ENCODE peak calls at places on chromosome 20, in six cellular contexts. Y is HepG2, X is tibial artery, N is Caco-2, K is AG04449, V is neural progenitor cell. O is an unnamed sample.

GRCh38 chr20:59818911-59819310 is 114.5 kb downstream of the SYCP2 start:
- DNase-seq in K (no peak), N (peak; percentile 37), Y (no peak), X (no peak), V (no peak), O (no peak)

GRCh38 chr20:30612344-30612743 is 645.1 kb upstream of the DEFB115 start:
- DNase-seq in Y (no peak), N (no peak), K (no peak), X (no peak), V (no peak), O (no peak)

GRCh38 chr20:24640686-24641085 is 171.3 kb downstream of the SYNDIG1 start:
- DNase-seq in V (no peak), K (no peak), X (no peak), N (no peak), Y (no peak), O (no peak)

GRCh38 chr20:9454781-9455180 is 59.6 kb upstream of the LAMP5 start:
- DNase-seq in X (no peak), Y (no peak), N (no peak), K (no peak), V (no peak), O (no peak)

GRCh38 chr20:25508083-25508770 is 77.1 kb downstream of the NINL start:
- DNase-seq in X (no peak), N (no peak), K (peak; percentile 23), V (no peak), Y (peak; percentile 100), O (no peak)

GRCh38 chr20:61057313-61058171 is 194.5 kb upstream of the CDH4 start:
- DNase-seq in K (no peak), Y (no peak), X (no peak), V (no peak), N (peak; percentile 41), O (no peak)

GRCh38 chr20:44720617-44720993 is 5.4 kb downstream of the CCN5 start:
- DNase-seq in K (no peak), V (no peak), X (peak; percentile 77), N (no peak), Y (no peak), O (no peak)

GRCh38 chr20:38790210-38791053 is 15.1 kb upstream of the PPP1R16B start:
- DNase-seq in Y (peak; percentile 47), N (peak; percentile 71), K (no peak), V (peak; percentile 79), X (no peak), O (peak; percentile 31)

GRCh38 chr20:57070296-57070695 is 196.1 kb downstream of the BMP7 start:
- DNase-seq in Y (no peak), X (no peak), N (no peak), K (no peak), V (no peak), O (no peak)

GRCh38 chr20:21191839-21192238 is 66.0 kb downstream of the KIZ start:
- DNase-seq in N (no peak), Y (no peak), V (peak; percentile 88), K (no peak), X (no peak), O (no peak)

GRCh38 chr20:57866250-57867106 is 156.7 kb upstream of the PMEPA1 start:
- DNase-seq in V (no peak), Y (no peak), N (no peak), K (no peak), X (no peak), O (no peak)

GRCh38 chr20:14672066-14672465 is 334.7 kb upstream of the FLRT3 start:
- DNase-seq in X (no peak), V (no peak), Y (no peak), N (no peak), K (no peak), O (no peak)

GRCh38 chr20:40008177-40008576 is 680.9 kb downstream of the MAFB start:
- DNase-seq in K (no peak), V (no peak), N (no peak), Y (no peak), X (no peak), O (no peak)

GRCh38 chr20:56380375-56380774 is 11.6 kb downstream of the AURKA start:
- DNase-seq in N (no peak), K (no peak), Y (no peak), V (no peak), X (no peak), O (no peak)

GRCh38 chr20:34643919-34644318 is 33.0 kb downstream of the PIGU start:
- DNase-seq in Y (no peak), N (no peak), X (peak; percentile 38), V (no peak), K (peak; percentile 77), O (no peak)

GRCh38 chr20:1894951-1895673 is at the start of gene SIRPA:
- DNase-seq in N (peak; percentile 63), X (peak; percentile 64), V (peak; percentile 66), K (no peak), Y (no peak), O (no peak)

GRCh38 chr20:43895235-43895634 is 19.4 kb upstream of the TOX2 start:
- DNase-seq in N (no peak), X (no peak), Y (no peak), K (peak; percentile 50), V (no peak), O (no peak)

GRCh38 chr20:10622657-10623418 is 51.0 kb downstream of the JAG1 start:
- DNase-seq in K (no peak), V (no peak), Y (no peak), N (no peak), X (peak; percentile 73), O (no peak)

GRCh38 chr20:45987108-45987780 is 15.2 kb upstream of the ZNF335 start:
- DNase-seq in N (peak; percentile 87), Y (peak; percentile 73), V (peak; percentile 88), K (no peak), X (peak; percentile 55), O (no peak)

GRCh38 chr20:37921341-37921929 is 18.5 kb downstream of the VSTM2L start:
- DNase-seq in V (no peak), K (no peak), X (no peak), N (no peak), Y (no peak), O (peak; percentile 36)

GRCh38 chr20:44966030-44966961 is at the start of gene STK4:
- DNase-seq in X (peak; percentile 91), N (peak; percentile 99), Y (peak; percentile 96), V (peak; percentile 98), K (no peak), O (peak; percentile 83)

GRCh38 chr20:36614781-36615557 is 9.4 kb downstream of the RAB5IF start:
- DNase-seq in Y (no peak), K (no peak), X (no peak), N (no peak), V (no peak), O (no peak)

GRCh38 chr20:25280574-25281535 is 33.0 kb downstream of the PYGB start:
- DNase-seq in N (peak; percentile 31), X (peak; percentile 19), K (no peak), V (no peak), Y (no peak), O (no peak)

GRCh38 chr20:37270586-37271420 is 9.2 kb upstream of the GHRH start:
- DNase-seq in V (no peak), Y (peak; percentile 75), K (no peak), X (no peak), N (no peak), O (no peak)

GRCh38 chr20:7924692-7925091 is 15.6 kb downstream of the HAO1 start:
- DNase-seq in Y (peak; percentile 33), X (no peak), V (no peak), K (peak; percentile 73), N (no peak), O (no peak)

GRCh38 chr20:42125426-42125825 is 507.2 kb upstream of the CHD6 start:
- DNase-seq in K (no peak), X (no peak), V (no peak), Y (no peak), N (no peak), O (no peak)

GRCh38 chr20:37773260-37773825 is 79.5 kb downstream of the CTNNBL1 start:
- DNase-seq in N (no peak), Y (no peak), X (no peak), K (no peak), V (no peak), O (no peak)

DNA sequence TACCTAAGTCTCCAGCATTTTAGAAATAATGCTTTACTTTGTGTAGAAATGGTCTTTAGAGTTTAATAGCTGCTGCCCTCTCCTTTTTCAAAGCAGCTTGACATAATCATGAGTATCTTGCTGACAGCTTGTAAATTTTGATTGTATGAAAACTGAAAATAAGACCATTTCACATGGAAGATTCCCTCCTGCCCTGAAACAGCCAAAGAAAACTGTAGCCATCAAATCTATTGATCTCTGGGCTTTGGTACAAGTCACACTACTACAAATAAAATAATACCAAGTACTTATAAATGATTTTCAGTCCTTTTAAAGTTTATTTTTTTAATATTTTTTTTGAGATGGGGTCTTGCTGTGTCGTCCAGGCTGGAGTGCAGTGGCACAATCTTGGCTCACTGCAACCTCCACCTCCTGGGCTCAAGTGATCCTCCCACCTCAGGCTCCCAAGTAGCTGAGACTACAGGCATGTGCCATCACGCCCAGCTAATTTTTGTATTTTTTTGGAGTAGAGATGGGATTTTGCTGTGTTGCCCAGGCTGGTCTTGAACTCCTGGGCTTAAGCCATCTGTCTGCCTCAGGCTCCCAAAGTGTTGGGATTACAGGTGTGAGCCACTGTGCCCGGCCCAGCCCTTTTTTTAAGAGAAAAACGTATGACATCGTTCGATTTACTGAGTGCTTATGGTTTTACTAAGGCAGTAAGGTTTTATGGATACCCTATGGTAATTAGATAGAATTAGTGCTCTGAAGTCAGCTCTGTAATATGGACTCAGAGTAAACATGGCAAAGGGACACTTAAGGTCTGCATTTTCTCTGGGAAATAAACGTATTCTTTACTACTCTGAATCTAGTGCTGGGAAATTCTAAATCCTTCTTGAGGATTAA is 7.0 kb downstream of the PTPN1 start:
- DNase-seq in V (no peak), K (no peak), N (no peak), Y (no peak), X (no peak), O (no peak)
- H3K4me3 ChIP-seq in V (no peak overlapping the region), K (no peak overlapping the region), N (no peak overlapping the region), Y (no peak overlapping the region), X (no peak overlapping the region), O (peak overlapping the region; percentile 42)

GRCh38 chr20:32859961-32860360 is 1.2 kb downstream of the EFCAB8 start:
- DNase-seq in Y (no peak), V (no peak), X (no peak), N (no peak), K (no peak), O (no peak)

GRCh38 chr20:32861446-32861845 is 2.7 kb downstream of the EFCAB8 start:
- DNase-seq in N (no peak), X (no peak), K (no peak), V (no peak), Y (no peak), O (no peak)

GRCh38 chr20:32855387-32855786 is 3.3 kb upstream of the EFCAB8 start:
- DNase-seq in N (no peak), K (no peak), Y (no peak), V (no peak), X (no peak), O (no peak)

GRCh38 chr20:32858189-32858588 is 534 bp upstream of the EFCAB8 start:
- DNase-seq in X (no peak), K (no peak), Y (no peak), V (no peak), N (peak; percentile 26), O (no peak)

GRCh38 chr20:32858873-32859372 is at the start of gene EFCAB8:
- DNase-seq in V (peak; percentile 25), Y (no peak), N (no peak), X (no peak), K (no peak), O (no peak)
- TF ChIP-seq CTCF in V (peak; percentile 32), Y (no peak), N (peak; percentile 27), X (no peak), K (no peak), O (no peak)

GRCh38 chr20:63848003-63848911 is 13.0 kb upstream of the ABHD16B start:
- DNase-seq in K (no peak), N (peak; percentile 80), V (no peak), Y (no peak), X (no peak), O (no peak)
- H3K4me3 ChIP-seq in K (no peak overlapping the region), N (no peak overlapping the region), V (no peak overlapping the region), Y (peak overlapping the region; percentile 30), X (no peak overlapping the region), O (no peak overlapping the region)

GRCh38 chr20:62549499-62550086 is 73.8 kb upstream of the GATA5 start:
- DNase-seq in V (peak; percentile 32), X (no peak), N (no peak), K (no peak), Y (no peak), O (no peak)
- TF ChIP-seq CTCF in V (peak; percentile 29), X (no peak), N (no peak), K (no peak), Y (peak; percentile 60), O (peak; percentile 23)